ENCODE peak calls at places on chromosomes 2 and 18, in six cellular contexts. One of them, this sample, is unnamed.

GRCh38 chr2:152445791-152446201 is 110.8 kb downstream of the FMNL2 start:
- DNase-seq in HCT116: no peak
- DNase-seq in spleen: no peak
- DNase-seq in SK-N-SH: no peak
- DNase-seq in stomach: no peak
- DNase-seq in sigmoid colon: no peak
- DNase-seq in this sample: no peak

GRCh38 chr2:135851858-135852257 is 14.9 kb upstream of the LCT start:
- DNase-seq in HCT116: no peak
- DNase-seq in spleen: no peak
- DNase-seq in SK-N-SH: no peak
- DNase-seq in stomach: no peak
- DNase-seq in sigmoid colon: no peak
- DNase-seq in this sample: no peak

GRCh38 chr2:205495819-205496218 is 186.5 kb upstream of the NRP2 start:
- DNase-seq in HCT116: no peak
- DNase-seq in spleen: no peak
- DNase-seq in SK-N-SH: no peak
- DNase-seq in stomach: no peak
- DNase-seq in sigmoid colon: no peak
- DNase-seq in this sample: peak; percentile 25

GRCh38 chr2:218447072-218447471 is 28.1 kb downstream of the VIL1 start:
- DNase-seq in HCT116: no peak
- DNase-seq in spleen: no peak
- DNase-seq in SK-N-SH: no peak
- DNase-seq in stomach: no peak
- DNase-seq in sigmoid colon: no peak
- DNase-seq in this sample: no peak

GRCh38 chr2:201879986-201880385 is 73.6 kb downstream of the CDK15 start:
- DNase-seq in HCT116: no peak
- DNase-seq in spleen: no peak
- DNase-seq in SK-N-SH: no peak
- DNase-seq in stomach: no peak
- DNase-seq in sigmoid colon: no peak
- DNase-seq in this sample: no peak

GRCh38 chr2:24489942-24490673 is 946 bp upstream of the NCOA1 start:
- DNase-seq in HCT116: no peak
- DNase-seq in spleen: no peak
- DNase-seq in SK-N-SH: peak; percentile 42
- DNase-seq in stomach: no peak
- DNase-seq in sigmoid colon: peak; percentile 67
- DNase-seq in this sample: peak; percentile 55

GRCh38 chr2:115833196-115833595 is 1390.8 kb downstream of the DPP10 start:
- DNase-seq in HCT116: no peak
- DNase-seq in spleen: no peak
- DNase-seq in SK-N-SH: no peak
- DNase-seq in stomach: no peak
- DNase-seq in sigmoid colon: no peak
- DNase-seq in this sample: no peak

GRCh38 chr2:173806761-173807160 is 158.4 kb downstream of the SP3 start:
- DNase-seq in HCT116: no peak
- DNase-seq in spleen: no peak
- DNase-seq in SK-N-SH: no peak
- DNase-seq in stomach: no peak
- DNase-seq in sigmoid colon: no peak
- DNase-seq in this sample: no peak

GRCh38 chr18:49819768-49820662 is 6.7 kb upstream of the ACAA2 start:
- DNase-seq in HCT116: no peak
- DNase-seq in spleen: no peak
- DNase-seq in SK-N-SH: no peak
- DNase-seq in stomach: no peak
- DNase-seq in sigmoid colon: no peak
- DNase-seq in this sample: no peak

GRCh38 chr2:152247337-152247695 is 71.8 kb upstream of the STAM2 start:
- DNase-seq in HCT116: no peak
- DNase-seq in spleen: no peak
- DNase-seq in SK-N-SH: no peak
- DNase-seq in stomach: no peak
- DNase-seq in sigmoid colon: no peak
- DNase-seq in this sample: no peak

GRCh38 chr18:60935046-60935445 is 398.2 kb upstream of the CDH20 start:
- DNase-seq in HCT116: no peak
- DNase-seq in spleen: no peak
- DNase-seq in SK-N-SH: no peak
- DNase-seq in stomach: no peak
- DNase-seq in sigmoid colon: no peak
- DNase-seq in this sample: no peak

GRCh38 chr18:8450013-8450412 is 159.2 kb upstream of the RAB12 start:
- DNase-seq in HCT116: peak; percentile 37
- DNase-seq in spleen: no peak
- DNase-seq in SK-N-SH: no peak
- DNase-seq in stomach: no peak
- DNase-seq in sigmoid colon: no peak
- DNase-seq in this sample: peak; percentile 86

GRCh38 chr2:27959496-27959895 is 69.0 kb downstream of the BABAM2 start:
- DNase-seq in HCT116: no peak
- DNase-seq in spleen: no peak
- DNase-seq in SK-N-SH: no peak
- DNase-seq in stomach: no peak
- DNase-seq in sigmoid colon: peak; percentile 79
- DNase-seq in this sample: no peak

GRCh38 chr2:11133936-11134320 is 21.3 kb upstream of the SLC66A3 start:
- DNase-seq in HCT116: no peak
- DNase-seq in spleen: peak; percentile 58
- DNase-seq in SK-N-SH: no peak
- DNase-seq in stomach: no peak
- DNase-seq in sigmoid colon: no peak
- DNase-seq in this sample: no peak

GRCh38 chr2:44205169-44205568 is 36.5 kb downstream of the PPM1B start:
- DNase-seq in HCT116: no peak
- DNase-seq in spleen: no peak
- DNase-seq in SK-N-SH: no peak
- DNase-seq in stomach: no peak
- DNase-seq in sigmoid colon: no peak
- DNase-seq in this sample: no peak

GRCh38 chr2:203936949-203937348 is 386 bp downstream of the ICOS start:
- DNase-seq in HCT116: no peak
- DNase-seq in spleen: no peak
- DNase-seq in SK-N-SH: no peak
- DNase-seq in stomach: no peak
- DNase-seq in sigmoid colon: no peak
- DNase-seq in this sample: no peak
- H3K4me3 ChIP-seq in HCT116: no peak overlapping the region
- H3K4me3 ChIP-seq in spleen: peak overlapping the region; percentile 57
- H3K4me3 ChIP-seq in SK-N-SH: no peak overlapping the region
- H3K4me3 ChIP-seq in stomach: no peak overlapping the region
- H3K4me3 ChIP-seq in sigmoid colon: no peak overlapping the region
- H3K4me3 ChIP-seq in this sample: no peak overlapping the region

GRCh38 chr2:222810044-222810443 is 50.8 kb upstream of the ACSL3 start:
- DNase-seq in HCT116: no peak
- DNase-seq in spleen: no peak
- DNase-seq in SK-N-SH: no peak
- DNase-seq in stomach: no peak
- DNase-seq in sigmoid colon: no peak
- DNase-seq in this sample: no peak

GRCh38 chr2:222817628-222818027 is 43.2 kb upstream of the ACSL3 start:
- DNase-seq in HCT116: peak; percentile 13
- DNase-seq in spleen: no peak
- DNase-seq in SK-N-SH: no peak
- DNase-seq in stomach: no peak
- DNase-seq in sigmoid colon: no peak
- DNase-seq in this sample: no peak

GRCh38 chr2:222809582-222809981 is 51.3 kb upstream of the ACSL3 start:
- DNase-seq in HCT116: no peak
- DNase-seq in spleen: no peak
- DNase-seq in SK-N-SH: no peak
- DNase-seq in stomach: no peak
- DNase-seq in sigmoid colon: no peak
- DNase-seq in this sample: no peak

GRCh38 chr2:222811828-222812227 is 49.0 kb upstream of the ACSL3 start:
- DNase-seq in HCT116: no peak
- DNase-seq in spleen: no peak
- DNase-seq in SK-N-SH: no peak
- DNase-seq in stomach: no peak
- DNase-seq in sigmoid colon: no peak
- DNase-seq in this sample: no peak

DNA sequence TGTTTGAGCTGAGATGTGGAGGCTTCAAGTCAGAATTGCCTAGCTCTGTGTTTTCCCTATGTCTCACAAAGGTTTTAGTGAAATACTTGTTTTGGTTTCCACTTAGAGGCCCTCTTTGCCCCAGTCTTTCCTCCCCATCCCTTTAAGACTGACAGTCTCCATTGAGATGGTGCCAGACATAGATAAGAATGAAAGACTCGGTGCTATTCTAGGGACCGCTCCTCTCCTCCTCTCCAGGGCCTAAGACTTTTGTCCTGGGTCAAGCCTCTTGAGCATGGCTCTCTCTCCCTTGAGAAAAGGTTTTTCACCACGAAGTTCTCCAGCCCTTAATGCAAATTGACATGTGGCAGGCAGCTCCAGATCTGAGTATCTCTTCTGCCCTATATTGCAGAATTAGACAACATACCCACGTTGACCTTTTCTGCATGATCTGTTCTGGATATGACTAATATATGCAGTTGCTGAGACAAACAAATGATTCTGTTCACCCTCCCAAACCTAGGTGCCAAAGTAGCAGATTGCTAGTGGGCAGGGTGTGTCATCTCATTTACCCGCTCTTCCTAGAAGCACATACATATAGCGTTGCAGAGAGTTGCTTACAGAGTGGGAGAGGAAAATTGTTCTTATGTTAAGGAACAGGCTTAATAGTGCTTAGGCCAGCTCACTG is 47.5 kb upstream of the ACSL3 start:
- DNase-seq in HCT116: no peak
- DNase-seq in spleen: no peak
- DNase-seq in SK-N-SH: no peak
- DNase-seq in stomach: no peak
- DNase-seq in sigmoid colon: no peak
- DNase-seq in this sample: no peak
- TF ChIP-seq POLR2AphosphoS5 in HCT116: no peak
- TF ChIP-seq POLR2AphosphoS5 in spleen: no peak
- TF ChIP-seq POLR2AphosphoS5 in SK-N-SH: no peak
- TF ChIP-seq POLR2AphosphoS5 in stomach: no peak
- TF ChIP-seq POLR2AphosphoS5 in sigmoid colon: no peak
- TF ChIP-seq POLR2AphosphoS5 in this sample: no peak

DNA sequence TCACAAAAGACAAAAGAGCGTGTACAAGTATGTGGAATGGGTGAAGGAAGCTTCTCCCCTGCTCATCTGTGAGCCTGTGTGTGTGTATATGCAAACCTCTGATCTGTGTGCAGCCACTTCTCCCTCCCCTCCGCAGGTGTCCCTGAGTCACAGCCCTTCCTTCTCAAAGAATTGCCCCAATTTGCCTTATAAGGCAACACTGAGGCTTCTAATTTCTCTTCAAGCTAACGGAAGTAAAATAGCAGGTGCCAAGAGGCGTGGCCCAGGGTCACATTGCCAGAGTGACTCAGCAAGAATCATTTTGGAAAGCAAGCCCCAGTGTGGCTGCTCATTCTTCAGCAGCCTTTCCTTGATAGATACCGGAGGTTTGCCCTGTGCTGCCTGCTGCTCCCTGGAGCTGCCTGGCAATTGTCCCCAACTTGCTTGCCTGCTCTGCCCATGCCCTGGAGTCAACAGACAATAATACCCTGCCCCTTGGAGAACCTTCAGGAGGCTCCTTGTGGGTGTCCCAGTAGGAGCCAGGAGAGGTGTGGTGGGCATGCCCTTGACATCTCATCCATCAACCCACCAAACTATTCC is 37.3 kb upstream of the BMP10 start:
- DNase-seq in HCT116: peak; percentile 76
- DNase-seq in spleen: peak; percentile 92
- DNase-seq in SK-N-SH: no peak
- DNase-seq in stomach: peak; percentile 87
- DNase-seq in sigmoid colon: peak; percentile 81
- DNase-seq in this sample: peak; percentile 76
- H3K4me3 ChIP-seq in HCT116: no peak overlapping the region
- H3K4me3 ChIP-seq in spleen: no peak overlapping the region
- H3K4me3 ChIP-seq in SK-N-SH: no peak overlapping the region
- H3K4me3 ChIP-seq in stomach: no peak overlapping the region
- H3K4me3 ChIP-seq in sigmoid colon: no peak overlapping the region
- H3K4me3 ChIP-seq in this sample: no peak overlapping the region

GRCh38 chr18:54222922-54223567 is 1.4 kb downstream of the MBD2 start:
- DNase-seq in HCT116: peak; percentile 12
- DNase-seq in spleen: no peak
- DNase-seq in SK-N-SH: no peak
- DNase-seq in stomach: no peak
- DNase-seq in sigmoid colon: no peak
- DNase-seq in this sample: no peak
- TF ChIP-seq POLR2AphosphoS5 in HCT116: no peak
- TF ChIP-seq POLR2AphosphoS5 in spleen: no peak
- TF ChIP-seq POLR2AphosphoS5 in SK-N-SH: no peak
- TF ChIP-seq POLR2AphosphoS5 in stomach: no peak
- TF ChIP-seq POLR2AphosphoS5 in sigmoid colon: no peak
- TF ChIP-seq POLR2AphosphoS5 in this sample: no peak

GRCh38 chr18:62521082-62521481 is 1.7 kb upstream of the ZCCHC2 start:
- DNase-seq in HCT116: no peak
- DNase-seq in spleen: no peak
- DNase-seq in SK-N-SH: no peak
- DNase-seq in stomach: no peak
- DNase-seq in sigmoid colon: no peak
- DNase-seq in this sample: no peak

GRCh38 chr18:62519684-62520083 is 3.1 kb upstream of the ZCCHC2 start:
- DNase-seq in HCT116: no peak
- DNase-seq in spleen: no peak
- DNase-seq in SK-N-SH: no peak
- DNase-seq in stomach: no peak
- DNase-seq in sigmoid colon: no peak
- DNase-seq in this sample: no peak

GRCh38 chr18:62516242-62516641 is 6.6 kb upstream of the ZCCHC2 start:
- DNase-seq in HCT116: no peak
- DNase-seq in spleen: no peak
- DNase-seq in SK-N-SH: no peak
- DNase-seq in stomach: no peak
- DNase-seq in sigmoid colon: no peak
- DNase-seq in this sample: no peak

GRCh38 chr18:62521588-62521987 is 1.2 kb upstream of the ZCCHC2 start:
- DNase-seq in HCT116: no peak
- DNase-seq in spleen: no peak
- DNase-seq in SK-N-SH: no peak
- DNase-seq in stomach: no peak
- DNase-seq in sigmoid colon: no peak
- DNase-seq in this sample: no peak

GRCh38 chr18:62518460-62519375 is 4.1 kb upstream of the ZCCHC2 start:
- DNase-seq in HCT116: no peak
- DNase-seq in spleen: no peak
- DNase-seq in SK-N-SH: no peak
- DNase-seq in stomach: no peak
- DNase-seq in sigmoid colon: no peak
- DNase-seq in this sample: no peak
- H3K4me3 ChIP-seq in HCT116: no peak overlapping the region
- H3K4me3 ChIP-seq in spleen: no peak overlapping the region
- H3K4me3 ChIP-seq in SK-N-SH: no peak overlapping the region
- H3K4me3 ChIP-seq in stomach: no peak overlapping the region
- H3K4me3 ChIP-seq in sigmoid colon: no peak overlapping the region
- H3K4me3 ChIP-seq in this sample: no peak overlapping the region